ENCODE peak calls at places on chromosomes 3 and 15, in four cellular contexts. U, S, N and L are unnamed samples.

GRCh38 chr3:196202516-196202970 is 8.7 kb downstream of the ZDHHC19 start:
- DNase-seq in U (no peak), S (peak; percentile 46), N (no peak), L (no peak)

GRCh38 chr3:169699536-169700050 is 36.1 kb upstream of the MECOM start:
- DNase-seq in U (no peak), S (peak; percentile 3), N (no peak), L (no peak)

GRCh38 chr3:112497897-112498548 is 1.2 kb downstream of the BTLA start:
- DNase-seq in U (no peak), S (no peak), N (no peak), L (no peak)

GRCh38 chr3:73547427-73548036 is 77.2 kb downstream of the PDZRN3 start:
- DNase-seq in U (no peak), S (no peak), N (no peak), L (no peak)

GRCh38 chr3:186871403-186871924 is 29.0 kb downstream of the ADIPOQ start:
- DNase-seq in U (no peak), S (no peak), N (no peak), L (no peak)

GRCh38 chr3:5442106-5442785 is 254.7 kb downstream of the EDEM1 start:
- DNase-seq in U (no peak), S (no peak), N (peak; percentile 34), L (no peak)

GRCh38 chr15:39426552-39427532 is 154.0 kb upstream of the THBS1 start:
- DNase-seq in U (peak; percentile 41), S (no peak), N (no peak), L (no peak)

GRCh38 chr3:173737167-173737808 is 339.7 kb downstream of the NLGN1 start:
- DNase-seq in U (no peak), S (no peak), N (no peak), L (no peak)

GRCh38 chr3:30475038-30475808 is 131.2 kb upstream of the TGFBR2 start:
- DNase-seq in U (no peak), S (no peak), N (no peak), L (no peak)

GRCh38 chr15:77533530-77533929 is 99.2 kb downstream of the LINGO1 start:
- DNase-seq in U (no peak), S (no peak), N (no peak), L (no peak)

GRCh38 chr3:172568713-172569112 is 45.5 kb upstream of the TNFSF10 start:
- DNase-seq in U (no peak), S (no peak), N (no peak), L (no peak)

GRCh38 chr3:113054552-113054951 is 63.8 kb downstream of the GTPBP8 start:
- DNase-seq in U (no peak), S (no peak), N (no peak), L (no peak)

GRCh38 chr15:37891754-37892368 is 42.6 kb upstream of the TMCO5A start:
- DNase-seq in U (peak; percentile 40), S (peak; percentile 23), N (peak; percentile 7), L (peak; percentile 38)

GRCh38 chr3:157077565-157077991 is 82.4 kb downstream of the CCNL1 start:
- DNase-seq in U (no peak), S (peak; percentile 23), N (no peak), L (no peak)

GRCh38 chr3:37963635-37964034 is 27.0 kb upstream of the VILL start:
- DNase-seq in U (no peak), S (no peak), N (no peak), L (no peak)

GRCh38 chr15:57205027-57205855 is 171.1 kb upstream of the CGNL1 start:
- DNase-seq in U (no peak), S (no peak), N (no peak), L (no peak)

GRCh38 chr3:12638105-12638504 is 25.8 kb downstream of the RAF1 start:
- DNase-seq in U (no peak), S (no peak), N (no peak), L (no peak)
- TF ChIP-seq ELF1 in U (no peak), S (no peak), N (no peak), L (no peak)

GRCh38 chr15:68719676-68720075 is 101.0 kb downstream of the ANP32A start:
- DNase-seq in U (no peak), S (no peak), N (no peak), L (no peak)
- TF ChIP-seq ELF1 in U (no peak), S (no peak), N (no peak), L (no peak)

DNA sequence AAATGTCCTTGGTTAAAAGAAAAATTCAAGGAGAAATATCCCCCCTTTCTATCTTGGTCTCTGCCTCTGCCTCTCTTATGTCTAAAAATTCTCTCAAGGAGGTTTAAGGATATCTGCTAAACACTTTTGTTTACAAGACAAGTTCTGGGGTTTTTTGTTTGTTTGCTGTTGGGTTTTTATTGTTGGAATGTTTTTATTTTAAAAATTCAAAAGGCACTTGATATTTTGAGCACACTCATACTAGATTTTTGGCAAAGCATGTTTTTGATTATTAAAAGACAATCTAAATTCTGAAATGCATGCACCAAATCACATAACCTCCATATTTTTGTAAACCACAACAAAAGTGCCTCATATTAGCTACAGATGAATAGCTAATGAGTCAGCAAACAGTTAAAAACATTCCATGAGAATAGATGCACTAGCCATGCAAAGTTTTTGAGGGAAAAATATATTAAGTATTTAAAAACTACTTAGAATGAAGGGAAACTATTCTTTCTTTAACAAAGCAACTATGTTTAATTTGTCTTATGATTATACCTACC is 84.6 kb downstream of the ZBTB20 start:
- DNase-seq in U (no peak), S (no peak), N (no peak), L (no peak)
- TF ChIP-seq ELF1 in U (no peak), S (no peak), N (no peak), L (no peak)

DNA sequence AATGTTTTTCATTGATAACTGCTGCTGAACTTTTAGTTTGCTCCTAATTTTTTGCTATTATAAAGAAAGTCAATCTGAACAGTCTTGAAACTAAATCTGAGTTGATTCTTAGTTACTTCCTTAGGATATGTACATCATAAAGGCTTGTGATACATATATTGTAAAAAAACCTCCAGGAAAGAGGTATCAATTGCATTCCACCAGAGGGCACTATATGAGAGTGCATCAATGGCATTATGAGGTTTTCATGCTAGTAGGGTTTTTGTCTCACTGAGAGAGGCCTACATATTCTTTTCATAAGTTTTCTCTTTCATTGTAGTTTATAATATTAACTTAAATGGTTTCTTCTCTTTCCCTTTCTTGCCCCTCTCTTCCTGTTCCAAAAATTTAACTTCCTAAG is 46.9 kb downstream of the PIK3R4 start:
- DNase-seq in U (no peak), S (peak; percentile 30), N (peak; percentile 12), L (peak; percentile 10)
- TF ChIP-seq ELF1 in U (no peak), S (no peak), N (no peak), L (no peak)

DNA sequence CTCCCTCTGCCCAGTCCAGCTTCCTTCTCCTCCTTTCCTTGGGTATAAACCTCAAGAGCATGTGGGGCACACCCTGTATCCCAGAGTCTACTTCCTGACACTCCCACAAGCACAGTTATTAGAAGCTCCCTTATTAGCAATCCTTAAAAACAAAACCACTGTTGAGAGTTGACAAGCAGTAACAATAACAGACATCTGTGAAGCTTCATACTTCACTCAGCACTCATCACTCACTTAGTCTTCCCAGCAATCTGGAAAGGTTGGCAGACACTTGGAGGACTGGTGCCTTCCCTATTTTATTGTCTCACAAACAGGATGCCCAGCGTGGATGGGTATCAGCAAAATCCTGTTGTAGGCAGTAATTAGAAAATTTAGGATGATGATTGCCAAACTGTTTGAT is 155.6 kb upstream of the PROK2 start:
- DNase-seq in U (no peak), S (no peak), N (no peak), L (no peak)
- TF ChIP-seq ELF1 in U (no peak), S (no peak), N (no peak), L (no peak)

GRCh38 chr3:167684389-167684993 is 30.7 kb upstream of the WDR49 start:
- DNase-seq in U (peak; percentile 41), S (peak; percentile 64), N (peak; percentile 44), L (peak; percentile 46)
- TF ChIP-seq ELF1 in U (no peak), S (no peak), N (no peak), L (no peak)

DNA sequence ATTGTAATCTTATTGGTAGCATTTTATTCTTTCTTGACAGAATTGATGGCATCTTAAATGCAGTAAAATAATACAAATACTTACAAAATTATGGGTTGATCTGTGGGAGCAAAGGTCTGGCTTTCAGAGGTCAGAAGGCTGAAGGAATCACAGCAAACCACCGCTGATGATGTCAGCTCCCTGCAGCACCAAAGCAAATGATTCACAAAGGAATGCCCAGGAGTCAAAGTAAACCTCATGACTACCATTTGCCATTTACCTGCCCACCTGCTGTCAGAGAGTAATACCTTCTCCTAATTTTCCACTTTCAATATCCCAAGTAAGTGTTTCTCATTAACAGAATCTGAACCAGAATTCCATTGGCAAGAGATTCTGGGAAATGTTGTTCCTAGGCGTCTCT is 46.1 kb downstream of the CPA3 start:
- DNase-seq in U (no peak), S (no peak), N (no peak), L (peak; percentile 12)
- TF ChIP-seq ELF1 in U (no peak), S (no peak), N (no peak), L (no peak)

GRCh38 chr3:194930439-194931204 is 244.9 kb downstream of the FAM43A start:
- DNase-seq in U (peak; percentile 40), S (peak; percentile 31), N (no peak), L (no peak)
- TF ChIP-seq ELF1 in U (no peak), S (no peak), N (no peak), L (no peak)

GRCh38 chr3:46934067-46934466 is 42.5 kb downstream of the CCDC12 start:
- DNase-seq in U (peak; percentile 41), S (no peak), N (no peak), L (no peak)

GRCh38 chr3:46934508-46935167 is 41.9 kb downstream of the CCDC12 start:
- DNase-seq in U (peak; percentile 43), S (no peak), N (no peak), L (no peak)

GRCh38 chr3:46935989-46936620 is 40.4 kb downstream of the CCDC12 start:
- DNase-seq in U (no peak), S (no peak), N (no peak), L (no peak)

GRCh38 chr3:46936733-46937250 is 39.8 kb downstream of the CCDC12 start:
- DNase-seq in U (no peak), S (no peak), N (no peak), L (no peak)

GRCh38 chr3:46935168-46935858 is 41.2 kb downstream of the CCDC12 start:
- DNase-seq in U (peak; percentile 64), S (peak; percentile 92), N (peak; percentile 88), L (peak; percentile 65)
- TF ChIP-seq ELF1 in U (no peak), S (no peak), N (no peak), L (no peak)

DNA sequence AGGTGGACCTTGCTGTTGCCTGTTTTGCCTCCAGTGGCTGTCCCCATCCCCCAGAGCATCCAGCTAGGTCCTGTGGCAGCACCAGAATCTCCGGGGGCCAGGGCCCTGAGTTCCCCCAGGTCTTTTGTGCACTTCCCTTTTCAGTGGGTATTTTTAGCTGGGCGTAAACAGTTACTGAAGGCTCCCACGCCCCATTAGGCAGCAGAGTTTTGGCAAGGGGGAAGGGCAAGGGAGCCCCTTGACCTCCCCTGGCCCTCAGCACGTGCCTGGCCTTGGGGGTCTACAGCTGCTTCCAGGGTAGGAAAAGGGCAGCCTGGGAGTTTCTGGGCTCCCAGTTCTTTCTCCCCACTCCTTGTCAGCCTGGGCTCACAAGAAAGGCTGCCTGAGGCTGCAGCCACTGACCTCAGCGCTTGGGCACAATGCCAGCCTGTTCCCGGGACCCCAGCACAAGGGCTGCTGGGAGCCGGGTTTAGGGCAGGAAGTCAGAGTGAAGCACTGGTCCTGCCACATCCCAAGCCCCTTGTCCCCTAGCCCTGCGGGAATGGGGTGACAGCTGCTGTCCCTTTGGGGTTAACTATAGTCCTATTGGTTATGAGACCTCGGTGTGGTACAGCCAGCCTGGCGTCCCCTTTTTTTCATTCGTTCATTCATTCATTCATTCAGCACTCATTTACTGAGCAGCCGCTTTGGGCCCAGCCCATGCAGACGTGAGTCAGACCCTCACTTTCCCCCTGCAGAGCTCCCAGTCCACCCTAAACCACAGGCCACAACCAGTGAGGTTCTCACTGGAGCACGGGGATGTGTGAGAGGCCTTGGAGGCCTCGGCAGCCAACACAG is 8.4 kb downstream of the CSK start:
- DNase-seq in U (peak; percentile 87), S (no peak), N (no peak), L (no peak)
- TF ChIP-seq ELF1 in U (no peak), S (no peak), N (no peak), L (no peak)